ENCODE peak calls at places on chromosomes 2 and 18, in nine cellular contexts. E is A673; H is CD8-positive, alpha-beta T cell; K is mucosa of descending colon; U is neural progenitor cell; W is bronchial epithelial cell; P is foreskin fibroblast; Q is pancreas; L is heart left ventricle. T is an unnamed sample.

GRCh38 chr2:127118467-127118866 is 11.5 kb upstream of the BIN1 start:
- DNase-seq in K (no peak), U (no peak), Q (no peak), L (no peak), P (no peak), H (no peak), W (no peak), E (no peak), T (peak)

GRCh38 chr2:56198936-56199335 is 15.1 kb downstream of the CCDC85A start:
- DNase-seq in H (no peak), P (no peak), W (no peak), E (no peak), L (no peak), Q (no peak), K (no peak), U (no peak), T (no peak)

GRCh38 chr2:224479826-224480225 is 77.9 kb upstream of the FAM124B start:
- DNase-seq in P (no peak), W (no peak), L (no peak), Q (no peak), H (no peak), E (no peak), K (no peak), U (no peak), T (no peak)

GRCh38 chr2:714005-714741 is 37.0 kb upstream of the TMEM18 start:
- DNase-seq in K (peak), L (no peak), P (peak), Q (no peak), W (peak), U (peak), E (peak), H (peak), T (peak)

GRCh38 chr2:129771606-129772598 is 207.6 kb upstream of the RAB6C start:
- DNase-seq in Q (no peak), U (no peak), L (no peak), E (no peak), K (no peak), W (no peak), P (peak), H (no peak), T (no peak)

GRCh38 chr18:63191413-63191812 is 128.2 kb downstream of the BCL2 start:
- DNase-seq in L (no peak), K (no peak), Q (no peak), H (no peak), U (no peak), P (no peak), W (no peak), E (no peak), T (no peak)

GRCh38 chr2:36441816-36442215 is 86.2 kb downstream of the CRIM1 start:
- DNase-seq in K (no peak), E (no peak), P (peak), H (no peak), L (no peak), U (no peak), Q (no peak), W (no peak), T (no peak)

GRCh38 chr2:17057109-17058017 is 391.7 kb upstream of the CYRIA start:
- DNase-seq in H (no peak), P (no peak), K (no peak), W (peak), Q (no peak), E (no peak), U (no peak), L (no peak), T (no peak)

GRCh38 chr2:70678576-70679143 is 89.3 kb downstream of the ADD2 start:
- DNase-seq in K (no peak), E (no peak), U (no peak), L (no peak), P (no peak), W (no peak), Q (no peak), H (no peak), T (no peak)

GRCh38 chr2:67015681-67016080 is 381.5 kb upstream of the ETAA1 start:
- DNase-seq in P (no peak), Q (no peak), U (no peak), W (peak), L (no peak), E (no peak), H (no peak), K (no peak), T (no peak)

GRCh38 chr2:149329068-149329467 is 1.3 kb upstream of the LYPD6 start:
- DNase-seq in W (no peak), K (peak), U (no peak), Q (no peak), E (peak), L (no peak), H (no peak), P (peak), T (peak)

GRCh38 chr2:173752152-173752551 is 213.0 kb downstream of the SP3 start:
- DNase-seq in P (peak), W (no peak), K (no peak), Q (no peak), L (no peak), U (no peak), E (peak), H (no peak), T (no peak)

GRCh38 chr2:181742361-181742760 is 62.0 kb upstream of the NEUROD1 start:
- DNase-seq in W (no peak), E (no peak), K (no peak), L (no peak), Q (no peak), P (no peak), U (no peak), H (no peak), T (no peak)

GRCh38 chr2:133077259-133077822 is 407.3 kb upstream of the LYPD1 start:
- DNase-seq in K (no peak), P (peak), L (no peak), E (no peak), H (no peak), Q (no peak), U (no peak), W (no peak), T (no peak)

GRCh38 chr2:41933035-41933429 is 114.8 kb upstream of the PKDCC start:
- DNase-seq in P (no peak), W (no peak), E (no peak), K (no peak), L (no peak), Q (no peak), U (peak), H (no peak), T (no peak)

GRCh38 chr2:9205963-9206948 is at the start of gene ASAP2:
- DNase-seq in H (no peak), Q (peak), W (peak), L (peak), P (peak), U (peak), K (peak), E (peak), T (peak)

GRCh38 chr18:50286391-50287027 is 983 bp downstream of the CXXC1 start:
- DNase-seq in L (peak), U (peak), Q (peak), W (peak), K (peak), P (peak), E (no peak), H (no peak), T (peak)

GRCh38 chr2:151410485-151410833 is 757 bp downstream of the RIF1 start:
- DNase-seq in K (no peak), P (peak), E (peak), Q (no peak), W (peak), L (no peak), U (peak), H (peak), T (peak)

GRCh38 chr2:127598711-127599110 is 47.2 kb upstream of the GPR17 start:
- DNase-seq in W (no peak), K (no peak), Q (no peak), U (no peak), H (no peak), P (peak), E (no peak), L (no peak), T (no peak)

GRCh38 chr2:8494151-8494550 is 187.7 kb upstream of the ID2 start:
- DNase-seq in L (no peak), K (no peak), Q (no peak), U (peak), E (no peak), H (no peak), P (no peak), W (no peak), T (no peak)

DNA sequence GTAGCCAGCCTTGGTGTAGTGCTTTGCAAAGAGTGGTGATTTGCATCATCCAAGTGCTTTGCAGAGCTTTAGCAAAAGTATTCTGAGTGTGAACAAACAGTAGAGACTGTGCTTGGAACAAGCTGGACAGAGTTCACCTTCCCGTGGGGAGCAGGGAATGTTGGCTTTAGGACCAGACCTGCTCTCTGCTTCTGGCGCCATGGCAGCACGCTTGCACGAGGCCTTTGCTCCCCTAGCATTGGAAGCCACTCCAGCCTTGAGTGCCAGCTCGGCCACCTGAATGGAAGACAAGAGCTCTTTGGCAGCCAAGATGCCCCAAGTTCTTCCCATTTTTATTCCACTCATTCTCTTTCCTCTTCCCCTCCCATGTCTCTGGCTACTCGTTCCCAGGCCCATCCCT is 250.8 kb upstream of the OSR1 start:
- DNase-seq in H (no peak), K (no peak), W (no peak), U (no peak), L (no peak), Q (no peak), E (no peak), P (no peak), T (no peak)
- H3K4me3 ChIP-seq in H (no peak), K (no peak), W (no peak), U (no peak), L (no peak), Q (no peak), E (no peak), P (no peak), T (no peak)

DNA sequence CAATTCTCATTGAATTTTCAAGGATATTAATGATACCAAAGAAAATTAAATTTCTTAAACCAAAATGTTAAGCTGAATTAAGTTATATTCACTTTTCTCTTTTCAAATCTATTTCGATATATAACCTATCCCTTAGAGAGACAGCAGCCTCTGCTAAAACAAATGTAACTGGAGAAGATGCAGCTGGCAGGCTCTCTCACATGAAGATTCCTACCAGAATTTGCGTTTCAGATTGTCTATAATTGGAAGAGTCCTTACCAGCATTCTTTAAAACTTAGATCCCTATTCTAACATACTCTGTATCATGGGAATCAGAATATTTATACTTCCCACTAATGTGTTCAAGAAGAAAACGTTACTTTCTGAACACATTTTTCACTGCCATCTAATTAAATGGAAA is 1.6 kb downstream of the PTPN2 start:
- DNase-seq in P (peak), H (no peak), W (no peak), U (no peak), Q (no peak), K (no peak), L (no peak), E (no peak), T (no peak)
- H3K4me3 ChIP-seq in P (peak), H (peak), W (peak), U (peak), Q (peak), K (no peak), L (peak), E (peak), T (peak)

GRCh38 chr2:162242586-162243304 is 500 bp downstream of the FAP start:
- DNase-seq in U (peak), W (peak), L (no peak), E (no peak), K (no peak), Q (no peak), H (no peak), P (peak), T (no peak)
- H3K4me3 ChIP-seq in U (no peak), W (no peak), L (peak), E (peak), K (no peak), Q (no peak), H (no peak), P (peak), T (no peak)

GRCh38 chr18:48928787-48929186 is 22.0 kb downstream of the SMAD7 start:
- DNase-seq in E (peak), Q (no peak), W (peak), P (peak), H (peak), K (peak), L (peak), U (peak), T (peak)
- H3K4me3 ChIP-seq in E (no peak), Q (no peak), W (no peak), P (no peak), H (no peak), K (no peak), L (no peak), U (no peak), T (no peak)